ENCODE peak calls at places on chromosomes 3 and 15, in six cellular contexts. One of them, this sample, is unnamed. For H3K36me3, the result is how much of the 10 kb centered on the place peaks cover.

GRCh38 chr3:33717616-33717865 is 513 bp downstream of the CLASP2 start:
- DNase-seq in HCT116: peak
- DNase-seq in CD8-positive, alpha-beta T cell: no peak
- DNase-seq in lung: peak
- DNase-seq in psoas muscle: peak
- DNase-seq in neuronal stem cell: no peak
- DNase-seq in this sample: peak

GRCh38 chr3:16600771-16601538 is 4.3 kb downstream of the DAZL start:
- DNase-seq in HCT116: peak
- DNase-seq in CD8-positive, alpha-beta T cell: peak
- DNase-seq in lung: peak
- DNase-seq in psoas muscle: peak
- DNase-seq in neuronal stem cell: peak
- DNase-seq in this sample: peak

GRCh38 chr3:59510576-59510975 is 460.8 kb upstream of the CFAP20DC start:
- DNase-seq in HCT116: no peak
- DNase-seq in CD8-positive, alpha-beta T cell: no peak
- DNase-seq in lung: no peak
- DNase-seq in psoas muscle: no peak
- DNase-seq in neuronal stem cell: no peak
- DNase-seq in this sample: no peak

GRCh38 chr3:111967071-111967470 is 11.8 kb upstream of the ABHD10 start:
- DNase-seq in HCT116: no peak
- DNase-seq in CD8-positive, alpha-beta T cell: no peak
- DNase-seq in lung: no peak
- DNase-seq in psoas muscle: no peak
- DNase-seq in neuronal stem cell: no peak
- DNase-seq in this sample: no peak

GRCh38 chr15:22895465-22896190 is 57.2 kb downstream of the NIPA2 start:
- DNase-seq in HCT116: peak
- DNase-seq in CD8-positive, alpha-beta T cell: no peak
- DNase-seq in lung: no peak
- DNase-seq in psoas muscle: no peak
- DNase-seq in neuronal stem cell: no peak
- DNase-seq in this sample: no peak

GRCh38 chr3:185332026-185332735 is 30.8 kb upstream of the MAP3K13 start:
- DNase-seq in HCT116: no peak
- DNase-seq in CD8-positive, alpha-beta T cell: no peak
- DNase-seq in lung: no peak
- DNase-seq in psoas muscle: no peak
- DNase-seq in neuronal stem cell: no peak
- DNase-seq in this sample: no peak

GRCh38 chr3:157544501-157545139 is 41.4 kb upstream of the VEPH1 start:
- DNase-seq in HCT116: no peak
- DNase-seq in CD8-positive, alpha-beta T cell: no peak
- DNase-seq in lung: no peak
- DNase-seq in psoas muscle: no peak
- DNase-seq in neuronal stem cell: no peak
- DNase-seq in this sample: no peak

GRCh38 chr3:149702691-149703426 is 45.0 kb upstream of the WWTR1 start:
- DNase-seq in HCT116: no peak
- DNase-seq in CD8-positive, alpha-beta T cell: no peak
- DNase-seq in lung: no peak
- DNase-seq in psoas muscle: no peak
- DNase-seq in neuronal stem cell: no peak
- DNase-seq in this sample: no peak

GRCh38 chr3:108406661-108407206 is 103.7 kb downstream of the MYH15 start:
- DNase-seq in HCT116: peak
- DNase-seq in CD8-positive, alpha-beta T cell: peak
- DNase-seq in lung: no peak
- DNase-seq in psoas muscle: no peak
- DNase-seq in neuronal stem cell: peak
- DNase-seq in this sample: peak

GRCh38 chr3:11582123-11582968 is 61.4 kb downstream of the VGLL4 start:
- DNase-seq in HCT116: no peak
- DNase-seq in CD8-positive, alpha-beta T cell: no peak
- DNase-seq in lung: peak
- DNase-seq in psoas muscle: peak
- DNase-seq in neuronal stem cell: no peak
- DNase-seq in this sample: peak

GRCh38 chr3:51799879-51800757 is 21.1 kb upstream of the IQCF6 start:
- DNase-seq in HCT116: peak
- DNase-seq in CD8-positive, alpha-beta T cell: peak
- DNase-seq in lung: no peak
- DNase-seq in psoas muscle: no peak
- DNase-seq in neuronal stem cell: peak
- DNase-seq in this sample: peak

GRCh38 chr15:25710184-25710583 is 152.9 kb downstream of the ATP10A start:
- DNase-seq in HCT116: no peak
- DNase-seq in CD8-positive, alpha-beta T cell: peak
- DNase-seq in lung: peak
- DNase-seq in psoas muscle: peak
- DNase-seq in neuronal stem cell: peak
- DNase-seq in this sample: peak

GRCh38 chr15:27690290-27690689 is 408.8 kb downstream of the OCA2 start:
- DNase-seq in HCT116: no peak
- DNase-seq in CD8-positive, alpha-beta T cell: no peak
- DNase-seq in lung: no peak
- DNase-seq in psoas muscle: no peak
- DNase-seq in neuronal stem cell: no peak
- DNase-seq in this sample: no peak

GRCh38 chr3:72448375-72448823 is 399.8 kb downstream of the SHQ1 start:
- DNase-seq in HCT116: no peak
- DNase-seq in CD8-positive, alpha-beta T cell: no peak
- DNase-seq in lung: no peak
- DNase-seq in psoas muscle: peak
- DNase-seq in neuronal stem cell: no peak
- DNase-seq in this sample: no peak

GRCh38 chr15:47186071-47186470 is 531.2 kb upstream of the SEMA6D start:
- DNase-seq in HCT116: no peak
- DNase-seq in CD8-positive, alpha-beta T cell: no peak
- DNase-seq in lung: no peak
- DNase-seq in psoas muscle: no peak
- DNase-seq in neuronal stem cell: no peak
- DNase-seq in this sample: no peak

GRCh38 chr3:38226273-38226672 is 39.3 kb upstream of the SLC22A13 start:
- DNase-seq in HCT116: no peak
- DNase-seq in CD8-positive, alpha-beta T cell: no peak
- DNase-seq in lung: no peak
- DNase-seq in psoas muscle: no peak
- DNase-seq in neuronal stem cell: no peak
- DNase-seq in this sample: no peak

GRCh38 chr3:194364652-194365434 is 4.7 kb downstream of the LRRC15 start:
- DNase-seq in HCT116: no peak
- DNase-seq in CD8-positive, alpha-beta T cell: no peak
- DNase-seq in lung: peak
- DNase-seq in psoas muscle: peak
- DNase-seq in neuronal stem cell: no peak
- DNase-seq in this sample: no peak

GRCh38 chr15:61798631-61799030 is 261.6 kb downstream of the VPS13C start:
- DNase-seq in HCT116: no peak
- DNase-seq in CD8-positive, alpha-beta T cell: no peak
- DNase-seq in lung: no peak
- DNase-seq in psoas muscle: no peak
- DNase-seq in neuronal stem cell: no peak
- DNase-seq in this sample: no peak

GRCh38 chr3:187922704-187923393 is 177.6 kb upstream of the BCL6 start:
- DNase-seq in HCT116: no peak
- DNase-seq in CD8-positive, alpha-beta T cell: no peak
- DNase-seq in lung: no peak
- DNase-seq in psoas muscle: no peak
- DNase-seq in neuronal stem cell: no peak
- DNase-seq in this sample: no peak

GRCh38 chr3:111582114-111582461 is 13.1 kb downstream of the ZBED2 start:
- DNase-seq in HCT116: peak
- DNase-seq in CD8-positive, alpha-beta T cell: no peak
- DNase-seq in lung: no peak
- DNase-seq in psoas muscle: no peak
- DNase-seq in neuronal stem cell: no peak
- DNase-seq in this sample: no peak

GRCh38 chr3:20123121-20123652 is 62.8 kb downstream of the SGO1 start:
- DNase-seq in HCT116: no peak
- DNase-seq in CD8-positive, alpha-beta T cell: no peak
- DNase-seq in lung: no peak
- DNase-seq in psoas muscle: no peak
- DNase-seq in neuronal stem cell: no peak
- DNase-seq in this sample: no peak

GRCh38 chr3:100449214-100449613 is 43.2 kb upstream of the TMEM45A start:
- DNase-seq in HCT116: no peak
- DNase-seq in CD8-positive, alpha-beta T cell: no peak
- DNase-seq in lung: no peak
- DNase-seq in psoas muscle: no peak
- DNase-seq in neuronal stem cell: no peak
- DNase-seq in this sample: no peak

GRCh38 chr3:179991104-179991503 is 45.6 kb downstream of the PEX5L start:
- DNase-seq in HCT116: no peak
- DNase-seq in CD8-positive, alpha-beta T cell: no peak
- DNase-seq in lung: no peak
- DNase-seq in psoas muscle: no peak
- DNase-seq in neuronal stem cell: no peak
- DNase-seq in this sample: no peak

GRCh38 chr3:4995500-4996053 is 16.3 kb downstream of the BHLHE40 start:
- DNase-seq in HCT116: peak
- DNase-seq in CD8-positive, alpha-beta T cell: no peak
- DNase-seq in lung: no peak
- DNase-seq in psoas muscle: peak
- DNase-seq in neuronal stem cell: no peak
- DNase-seq in this sample: no peak

GRCh38 chr15:37100109-37100873 is at the start of gene MEIS2:
- DNase-seq in HCT116: peak
- DNase-seq in CD8-positive, alpha-beta T cell: peak
- DNase-seq in lung: peak
- DNase-seq in psoas muscle: peak
- DNase-seq in neuronal stem cell: peak
- DNase-seq in this sample: peak

GRCh38 chr15:61827131-61827530 is 233.1 kb downstream of the VPS13C start:
- DNase-seq in HCT116: no peak
- DNase-seq in CD8-positive, alpha-beta T cell: no peak
- DNase-seq in lung: no peak
- DNase-seq in psoas muscle: no peak
- DNase-seq in neuronal stem cell: no peak
- DNase-seq in this sample: no peak

GRCh38 chr15:80924278-80924677 is 65.3 kb downstream of the MESD start:
- DNase-seq in HCT116: no peak
- DNase-seq in CD8-positive, alpha-beta T cell: no peak
- DNase-seq in lung: no peak
- DNase-seq in psoas muscle: no peak
- DNase-seq in neuronal stem cell: no peak
- DNase-seq in this sample: no peak

GRCh38 chr15:24848050-24848449 is 106.7 kb upstream of the SNRPN start:
- DNase-seq in HCT116: no peak
- DNase-seq in CD8-positive, alpha-beta T cell: no peak
- DNase-seq in lung: no peak
- DNase-seq in psoas muscle: peak
- DNase-seq in neuronal stem cell: no peak
- DNase-seq in this sample: no peak

GRCh38 chr15:40925495-40925862 is 3.7 kb upstream of the DLL4 start:
- DNase-seq in HCT116: no peak
- DNase-seq in CD8-positive, alpha-beta T cell: no peak
- DNase-seq in lung: no peak
- DNase-seq in psoas muscle: no peak
- DNase-seq in neuronal stem cell: no peak
- DNase-seq in this sample: no peak

GRCh38 chr3:105235785-105236184 is 130.9 kb upstream of the ALCAM start:
- DNase-seq in HCT116: no peak
- DNase-seq in CD8-positive, alpha-beta T cell: no peak
- DNase-seq in lung: no peak
- DNase-seq in psoas muscle: no peak
- DNase-seq in neuronal stem cell: no peak
- DNase-seq in this sample: no peak
- H3K36me3 ChIP-seq in HCT116: under half
- H3K36me3 ChIP-seq in CD8-positive, alpha-beta T cell: under half
- H3K36me3 ChIP-seq in lung: under half
- H3K36me3 ChIP-seq in psoas muscle: under half
- H3K36me3 ChIP-seq in neuronal stem cell: under half
- H3K36me3 ChIP-seq in this sample: under half

GRCh38 chr3:12588674-12589054 is 31.8 kb downstream of the MKRN2 start:
- DNase-seq in HCT116: no peak
- DNase-seq in CD8-positive, alpha-beta T cell: no peak
- DNase-seq in lung: peak
- DNase-seq in psoas muscle: no peak
- DNase-seq in neuronal stem cell: no peak
- DNase-seq in this sample: no peak

GRCh38 chr3:12588039-12588673 is 31.3 kb downstream of the MKRN2 start:
- DNase-seq in HCT116: no peak
- DNase-seq in CD8-positive, alpha-beta T cell: no peak
- DNase-seq in lung: no peak
- DNase-seq in psoas muscle: no peak
- DNase-seq in neuronal stem cell: no peak
- DNase-seq in this sample: no peak

GRCh38 chr3:12585970-12586369 is 29.1 kb downstream of the MKRN2 start:
- DNase-seq in HCT116: no peak
- DNase-seq in CD8-positive, alpha-beta T cell: no peak
- DNase-seq in lung: no peak
- DNase-seq in psoas muscle: no peak
- DNase-seq in neuronal stem cell: no peak
- DNase-seq in this sample: no peak

GRCh38 chr3:12585181-12585580 is 28.3 kb downstream of the MKRN2 start:
- DNase-seq in HCT116: no peak
- DNase-seq in CD8-positive, alpha-beta T cell: no peak
- DNase-seq in lung: no peak
- DNase-seq in psoas muscle: no peak
- DNase-seq in neuronal stem cell: no peak
- DNase-seq in this sample: no peak

DNA sequence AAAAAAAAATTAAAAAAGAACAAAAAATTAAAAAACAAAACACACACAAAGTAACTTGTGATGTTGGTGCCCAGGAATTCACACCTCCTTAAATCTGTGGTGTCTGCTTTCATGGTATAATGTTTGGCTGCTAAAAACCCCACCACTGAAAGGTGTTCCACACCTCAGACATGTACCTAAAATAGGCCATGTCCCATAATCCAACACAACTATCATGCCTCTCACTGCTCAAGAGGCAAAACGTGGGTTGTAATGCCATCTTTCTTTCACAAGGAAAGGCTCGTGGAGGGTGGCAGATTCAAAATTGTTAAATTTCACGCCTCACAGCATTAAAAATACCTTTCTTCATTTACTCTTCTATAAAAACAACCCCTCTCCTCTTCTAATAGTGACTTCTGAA is 29.5 kb downstream of the MKRN2 start:
- DNase-seq in HCT116: no peak
- DNase-seq in CD8-positive, alpha-beta T cell: no peak
- DNase-seq in lung: no peak
- DNase-seq in psoas muscle: no peak
- DNase-seq in neuronal stem cell: no peak
- DNase-seq in this sample: no peak
- H3K36me3 ChIP-seq in HCT116: half or more
- H3K36me3 ChIP-seq in CD8-positive, alpha-beta T cell: half or more
- H3K36me3 ChIP-seq in lung: under half
- H3K36me3 ChIP-seq in psoas muscle: half or more
- H3K36me3 ChIP-seq in neuronal stem cell: half or more
- H3K36me3 ChIP-seq in this sample: half or more

GRCh38 chr3:45605569-45605968 is 11.0 kb downstream of the LIMD1 start:
- DNase-seq in HCT116: no peak
- DNase-seq in CD8-positive, alpha-beta T cell: no peak
- DNase-seq in lung: no peak
- DNase-seq in psoas muscle: no peak
- DNase-seq in neuronal stem cell: no peak
- DNase-seq in this sample: no peak
- H3K36me3 ChIP-seq in HCT116: under half
- H3K36me3 ChIP-seq in CD8-positive, alpha-beta T cell: under half
- H3K36me3 ChIP-seq in lung: under half
- H3K36me3 ChIP-seq in psoas muscle: under half
- H3K36me3 ChIP-seq in neuronal stem cell: under half
- H3K36me3 ChIP-seq in this sample: under half

GRCh38 chr3:141901914-141902313 is 25.5 kb downstream of the ATP1B3 start:
- DNase-seq in HCT116: no peak
- DNase-seq in CD8-positive, alpha-beta T cell: no peak
- DNase-seq in lung: no peak
- DNase-seq in psoas muscle: no peak
- DNase-seq in neuronal stem cell: no peak
- DNase-seq in this sample: no peak
- H3K36me3 ChIP-seq in HCT116: under half
- H3K36me3 ChIP-seq in CD8-positive, alpha-beta T cell: under half
- H3K36me3 ChIP-seq in lung: under half
- H3K36me3 ChIP-seq in psoas muscle: under half
- H3K36me3 ChIP-seq in neuronal stem cell: under half
- H3K36me3 ChIP-seq in this sample: under half